ENCODE peak calls at places on chromosome 18, in ten cellular contexts. C, U, H, W, L, D, Q, T, K and P are unnamed samples. For H3K9me3 and H3K4me1, the result is how much of the 10 kb centered on the place peaks cover.

GRCh38 chr18:9353596-9353995 is 19.0 kb downstream of the TWSG1 start:
- DNase-seq in C (no peak), U (no peak), H (no peak), W (no peak), L (no peak), D (no peak), Q (no peak), T (no peak), K (no peak), P (no peak)

GRCh38 chr18:58630071-58630470 is 1.2 kb upstream of the ALPK2 start:
- DNase-seq in C (no peak), U (no peak), H (no peak), W (no peak), L (no peak), D (no peak), Q (no peak), T (no peak), K (no peak), P (no peak)

GRCh38 chr18:57043241-57043640 is 103.6 kb upstream of the BOD1L2 start:
- DNase-seq in C (no peak), U (no peak), H (no peak), W (no peak), L (no peak), D (no peak), Q (no peak), T (no peak), K (no peak), P (no peak)

GRCh38 chr18:59900222-59901128 is 679 bp downstream of the PMAIP1 start:
- DNase-seq in C (peak), U (no peak), H (peak), W (no peak), L (no peak), D (no peak), Q (peak), T (peak), K (peak), P (peak)

GRCh38 chr18:58578321-58578720 is 50.6 kb downstream of the ALPK2 start:
- DNase-seq in C (no peak), U (no peak), H (peak), W (no peak), L (no peak), D (no peak), Q (no peak), T (no peak), K (no peak), P (no peak)

GRCh38 chr18:58392336-58393000 is 236.4 kb downstream of the ALPK2 start:
- DNase-seq in C (no peak), U (no peak), H (peak), W (no peak), L (no peak), D (no peak), Q (no peak), T (no peak), K (peak), P (no peak)

GRCh38 chr18:45642238-45642637 is 27.0 kb downstream of the SLC14A2 start:
- DNase-seq in C (no peak), U (no peak), H (no peak), W (no peak), L (no peak), D (no peak), Q (no peak), T (no peak), K (no peak), P (no peak)

GRCh38 chr18:23226386-23226785 is 91.1 kb downstream of the CABLES1 start:
- DNase-seq in C (no peak), U (no peak), H (peak), W (no peak), L (no peak), D (no peak), Q (no peak), T (no peak), K (no peak), P (no peak)

GRCh38 chr18:32470136-32470712 is 458 bp downstream of the GAREM1 start:
- DNase-seq in C (peak), U (peak), H (peak), W (peak), L (peak), D (no peak), Q (peak), T (peak), K (peak), P (peak)

GRCh38 chr18:9067823-9068222 is 34.7 kb upstream of the NDUFV2 start:
- DNase-seq in C (no peak), U (no peak), H (no peak), W (no peak), L (no peak), D (no peak), Q (no peak), T (no peak), K (no peak), P (no peak)

GRCh38 chr18:24130494-24130893 is 8.4 kb upstream of the CABYR start:
- DNase-seq in C (no peak), U (no peak), H (no peak), W (no peak), L (no peak), D (no peak), Q (no peak), T (no peak), K (no peak), P (no peak)

DNA sequence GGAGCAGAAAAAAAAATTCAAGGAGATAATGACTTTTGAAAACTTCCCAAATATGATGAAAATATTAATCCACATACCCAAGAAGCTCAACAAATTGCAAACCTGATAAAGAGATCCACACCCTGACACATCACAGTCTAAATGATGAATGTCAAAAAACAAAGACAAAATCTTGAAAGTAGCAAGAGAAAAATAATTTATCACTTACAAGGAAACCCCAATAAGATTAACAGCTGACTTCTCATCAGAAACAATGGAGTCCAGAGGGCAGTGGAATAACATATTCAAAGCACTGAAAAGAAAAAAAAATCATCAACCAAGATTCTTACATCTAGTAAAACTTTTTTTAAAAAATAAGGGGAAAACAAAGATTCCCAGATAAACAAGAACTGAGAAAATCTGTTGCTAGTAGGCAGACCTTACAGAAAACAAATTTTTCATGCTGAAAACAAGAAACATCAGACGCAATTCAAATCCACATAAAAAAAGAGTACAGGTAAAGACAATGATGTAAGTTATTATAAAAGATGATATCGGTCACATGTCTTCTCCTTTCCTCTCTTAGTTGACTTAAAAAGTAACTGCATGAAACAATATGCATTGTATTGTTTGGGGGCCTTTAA is 21.3 kb downstream of the SLC66A2 start:
- DNase-seq in C (no peak), U (no peak), H (no peak), W (no peak), L (no peak), D (no peak), Q (no peak), T (no peak), K (no peak), P (no peak)
- H3K9me3 ChIP-seq in C (under half), U (under half), H (under half), W (half or more), L (under half), D (under half), Q (under half), T (under half), K (under half), P (under half)

GRCh38 chr18:11118051-11118450 is 31.3 kb downstream of the PIEZO2 start:
- DNase-seq in C (no peak), U (no peak), H (no peak), W (no peak), L (no peak), D (no peak), Q (no peak), T (no peak), K (no peak), P (no peak)

GRCh38 chr18:11121426-11121825 is 27.9 kb downstream of the PIEZO2 start:
- DNase-seq in C (no peak), U (no peak), H (peak), W (no peak), L (no peak), D (no peak), Q (no peak), T (no peak), K (no peak), P (no peak)

GRCh38 chr18:11115268-11115667 is 34.1 kb downstream of the PIEZO2 start:
- DNase-seq in C (no peak), U (no peak), H (peak), W (no peak), L (no peak), D (no peak), Q (no peak), T (no peak), K (no peak), P (no peak)

GRCh38 chr18:11119962-11120361 is 29.4 kb downstream of the PIEZO2 start:
- DNase-seq in C (no peak), U (no peak), H (peak), W (no peak), L (no peak), D (no peak), Q (no peak), T (no peak), K (no peak), P (no peak)

DNA sequence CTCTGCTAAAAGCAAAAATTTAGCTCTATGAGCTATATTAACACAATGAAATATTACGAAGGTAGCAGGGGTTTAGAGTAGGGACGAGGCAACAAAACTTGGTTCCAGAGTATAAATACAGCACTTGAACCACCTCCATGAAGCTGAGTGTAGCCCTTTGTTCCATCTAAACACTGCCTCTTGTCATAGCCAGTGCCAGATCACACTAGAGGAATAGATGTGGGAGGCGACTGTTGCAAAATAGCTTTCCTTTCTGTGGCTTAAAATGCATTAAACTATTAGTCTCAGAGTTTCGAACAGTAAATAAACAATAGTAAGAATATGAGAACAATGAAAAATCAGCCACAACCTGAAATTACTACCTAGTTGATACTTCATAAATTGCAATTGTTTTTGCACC is 29.8 kb downstream of the PIEZO2 start:
- DNase-seq in C (no peak), U (no peak), H (peak), W (no peak), L (no peak), D (no peak), Q (no peak), T (no peak), K (no peak), P (no peak)
- H3K4me1 ChIP-seq in C (under half), U (under half), H (under half), W (under half), L (under half), D (under half), Q (under half), T (under half), K (under half), P (under half)

DNA sequence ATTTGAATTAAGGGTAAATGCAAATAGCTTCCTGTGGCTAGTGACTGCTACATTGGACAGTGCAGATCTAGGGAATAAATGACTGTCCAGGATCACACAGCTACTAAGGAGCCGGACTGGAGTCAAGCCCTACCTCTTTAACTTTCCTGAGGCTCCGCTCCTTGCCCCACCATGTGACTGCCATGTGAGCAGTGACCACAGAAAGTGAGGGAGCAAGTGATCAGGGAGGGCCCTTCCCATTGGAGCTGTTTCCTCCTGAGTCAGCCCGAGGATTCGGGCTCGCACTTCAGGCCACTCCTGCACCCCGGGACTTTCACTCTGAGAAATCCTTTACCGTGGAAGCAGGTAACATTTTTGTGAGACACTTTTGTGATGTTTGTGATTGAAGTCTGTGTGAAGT is 198.0 kb downstream of the ANKRD30B start:
- DNase-seq in C (no peak), U (no peak), H (no peak), W (no peak), L (no peak), D (no peak), Q (no peak), T (no peak), K (no peak), P (no peak)
- H3K9me3 ChIP-seq in C (under half), U (under half), H (under half), W (under half), L (under half), D (under half), Q (under half), T (under half), K (under half), P (under half)

GRCh38 chr18:48889115-48889941 is 61.4 kb downstream of the SMAD7 start:
- DNase-seq in C (no peak), U (peak), H (peak), W (peak), L (no peak), D (no peak), Q (peak), T (peak), K (peak), P (no peak)
- H3K4me1 ChIP-seq in C (under half), U (under half), H (under half), W (under half), L (under half), D (under half), Q (under half), T (under half), K (under half), P (under half)

DNA sequence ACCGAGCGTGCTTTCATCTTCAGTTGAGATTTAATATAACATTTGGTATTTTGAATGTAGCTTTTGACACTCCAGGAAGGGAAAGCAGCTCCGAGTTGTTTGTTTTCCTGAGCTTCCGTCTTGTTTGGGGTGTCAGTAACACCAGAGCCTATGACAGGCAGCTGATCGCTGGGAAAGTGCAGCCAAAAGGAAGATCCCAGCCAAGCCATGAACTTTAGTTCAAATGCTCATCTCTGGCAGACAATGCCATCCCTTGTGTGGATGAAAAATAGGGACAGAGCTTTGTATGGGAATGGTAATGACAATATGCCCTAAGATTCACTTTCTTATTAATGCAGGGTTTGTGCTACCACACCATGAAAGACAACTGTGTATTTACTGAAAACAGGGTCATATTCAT is 24.9 kb upstream of the PHLPP1 start:
- DNase-seq in C (no peak), U (no peak), H (no peak), W (no peak), L (no peak), D (no peak), Q (no peak), T (no peak), K (no peak), P (no peak)
- H3K9me3 ChIP-seq in C (under half), U (under half), H (under half), W (under half), L (under half), D (under half), Q (under half), T (under half), K (under half), P (under half)

DNA sequence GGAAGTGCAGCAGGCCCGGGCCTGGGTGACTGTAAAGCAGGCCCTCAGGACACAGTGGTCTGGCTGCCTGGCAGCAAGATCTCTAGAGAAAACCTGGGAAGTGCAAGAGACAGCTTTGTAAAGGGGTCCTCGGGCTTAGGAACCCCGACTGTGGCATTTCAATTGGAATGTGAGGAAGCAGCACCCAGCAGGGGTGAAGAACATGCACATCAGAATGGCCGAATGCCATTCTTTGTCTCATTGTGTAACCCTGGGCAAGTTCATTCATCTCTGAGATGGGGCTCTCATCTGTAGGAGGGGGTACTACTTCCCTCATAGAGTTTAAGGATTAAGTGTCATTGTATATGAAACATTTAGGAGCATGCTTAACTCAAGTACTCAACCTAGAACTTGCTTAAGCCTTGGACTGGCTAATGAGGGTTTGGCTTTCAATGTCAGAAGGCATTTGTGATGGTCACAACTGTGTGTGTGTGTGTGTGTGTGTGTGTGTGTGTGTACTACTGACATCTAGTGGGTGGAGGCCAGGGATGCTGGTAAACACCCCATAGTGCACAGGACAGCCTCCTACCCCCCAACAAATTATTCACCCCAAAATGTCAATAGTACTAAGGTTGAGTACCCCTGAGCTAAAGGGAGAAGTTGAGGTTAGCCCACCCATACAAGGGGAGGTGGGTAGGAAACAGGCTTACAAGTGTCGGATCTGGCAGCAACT is 29.3 kb downstream of the MEX3C start:
- DNase-seq in C (peak), U (no peak), H (no peak), W (no peak), L (no peak), D (no peak), Q (no peak), T (no peak), K (peak), P (no peak)
- H3K4me1 ChIP-seq in C (under half), U (under half), H (under half), W (under half), L (under half), D (under half), Q (under half), T (under half), K (under half), P (under half)